ENCODE peak calls at places on chromosomes 1 and 21, in eight cellular contexts. Z is heart right ventricle, T is psoas muscle, N is tibial artery, C is pancreas, L is cardiac muscle cell, K is kidney, A is A549. B is an unnamed sample. For H3K4me1, the result is how much of the 10 kb centered on the place peaks cover.

GRCh38 chr1:175254190-175254589 is 61.6 kb upstream of the KIAA0040 start:
- DNase-seq in A (no peak), K (no peak), Z (peak), L (no peak), T (no peak), N (no peak), C (no peak), B (peak)

GRCh38 chr1:231606712-231607111 is 19.9 kb upstream of the DISC1 start:
- DNase-seq in L (no peak), A (no peak), T (no peak), Z (no peak), C (no peak), K (no peak), N (no peak), B (no peak)

GRCh38 chr1:205009666-205010065 is 33.3 kb upstream of the CNTN2 start:
- DNase-seq in A (no peak), N (no peak), K (no peak), C (no peak), Z (no peak), T (no peak), L (no peak), B (no peak)

GRCh38 chr1:1425753-1426495 is 4.8 kb upstream of the ANKRD65 start:
- DNase-seq in L (no peak), T (no peak), K (peak), N (no peak), C (no peak), A (no peak), Z (no peak), B (no peak)

GRCh38 chr21:42478504-42478903 is 17.5 kb downstream of the RSPH1 start:
- DNase-seq in A (no peak), K (no peak), L (no peak), C (no peak), T (no peak), Z (no peak), N (no peak), B (no peak)

GRCh38 chr1:70504821-70505193 is 93.7 kb downstream of the CTH start:
- DNase-seq in T (no peak), A (no peak), C (no peak), N (no peak), Z (no peak), K (no peak), L (peak), B (no peak)

GRCh38 chr1:214281902-214282695 is 1.1 kb downstream of the SMYD2 start:
- DNase-seq in L (peak), Z (peak), N (peak), T (peak), K (no peak), C (no peak), A (peak), B (peak)

GRCh38 chr21:35284199-35284598 is 235.1 kb upstream of the RUNX1 start:
- DNase-seq in C (no peak), T (peak), L (peak), A (no peak), N (peak), K (peak), Z (peak), B (peak)

GRCh38 chr1:162302660-162303344 is 73.9 kb downstream of the SPATA46 start:
- DNase-seq in T (no peak), N (no peak), A (no peak), K (no peak), Z (no peak), C (no peak), L (peak), B (no peak)

GRCh38 chr1:29222686-29223085 is 8.0 kb downstream of the MECR start:
- DNase-seq in L (no peak), N (no peak), A (no peak), C (no peak), K (no peak), T (no peak), Z (no peak), B (no peak)

GRCh38 chr1:76713535-76713934 is 153.7 kb upstream of the ST6GALNAC5 start:
- DNase-seq in N (no peak), L (no peak), C (no peak), Z (no peak), K (no peak), A (no peak), T (no peak), B (no peak)

GRCh38 chr1:98035587-98035986 is 114.8 kb upstream of the DPYD start:
- DNase-seq in C (no peak), L (peak), K (no peak), Z (no peak), A (no peak), T (no peak), N (no peak), B (no peak)

GRCh38 chr21:41612674-41613250 is 104.8 kb upstream of the TMPRSS2 start:
- DNase-seq in K (peak), C (peak), T (peak), Z (peak), A (peak), N (peak), L (peak), B (peak)

GRCh38 chr21:30232011-30232410 is 16.1 kb upstream of the CLDN8 start:
- DNase-seq in K (no peak), Z (no peak), N (no peak), C (no peak), A (no peak), T (no peak), L (no peak), B (no peak)

GRCh38 chr1:102838016-102838415 is 270.3 kb downstream of the COL11A1 start:
- DNase-seq in N (no peak), A (no peak), L (no peak), Z (no peak), C (no peak), K (no peak), T (no peak), B (no peak)

GRCh38 chr1:208868554-208868953 is 624.4 kb upstream of the PLXNA2 start:
- DNase-seq in C (no peak), A (no peak), N (no peak), Z (no peak), K (no peak), L (peak), T (no peak), B (no peak)

GRCh38 chr1:221868894-221869293 is 127.0 kb upstream of the DUSP10 start:
- DNase-seq in A (peak), T (no peak), K (no peak), N (no peak), C (no peak), L (peak), Z (no peak), B (no peak)

GRCh38 chr1:171902527-171902926 is 61.2 kb downstream of the DNM3 start:
- DNase-seq in A (no peak), C (no peak), T (no peak), L (no peak), N (no peak), Z (no peak), K (no peak), B (no peak)

GRCh38 chr1:5254975-5255374 is 600.6 kb downstream of the AJAP1 start:
- DNase-seq in Z (no peak), K (no peak), T (no peak), C (no peak), L (no peak), A (no peak), N (no peak), B (no peak)

GRCh38 chr1:40411294-40411693 is 37.8 kb downstream of the SMAP2 start:
- DNase-seq in L (no peak), A (no peak), T (no peak), K (no peak), Z (no peak), N (no peak), C (no peak), B (no peak)

GRCh38 chr1:75999034-75999433 is 66.8 kb upstream of the ASB17 start:
- DNase-seq in C (no peak), N (no peak), K (no peak), T (no peak), L (no peak), A (no peak), Z (no peak), B (no peak)

GRCh38 chr1:202214089-202214843 is 20.7 kb downstream of the LGR6 start:
- DNase-seq in C (no peak), T (no peak), K (peak), Z (no peak), L (no peak), N (no peak), A (no peak), B (no peak)

GRCh38 chr21:20779321-20779720 is 218.9 kb upstream of the NCAM2 start:
- DNase-seq in N (no peak), A (no peak), K (no peak), L (no peak), Z (no peak), T (no peak), C (no peak), B (no peak)

GRCh38 chr21:44874497-44875331 is 1.2 kb upstream of the PTTG1IP start:
- DNase-seq in T (peak), N (peak), C (peak), Z (peak), A (no peak), K (peak), L (peak), B (peak)
- H3K4me1 ChIP-seq in T (under half), N (under half), C (under half), Z (under half), A (under half), K (under half), L (under half), B (under half)

GRCh38 chr1:154423303-154423987 is 18.3 kb downstream of the IL6R start:
- DNase-seq in Z (no peak), T (no peak), L (peak), N (no peak), K (no peak), A (no peak), C (no peak), B (no peak)
- H3K4me1 ChIP-seq in Z (half or more), T (half or more), L (under half), N (half or more), K (half or more), A (half or more), C (under half), B (half or more)

GRCh38 chr1:217542136-217542777 is 88.6 kb downstream of the GPATCH2 start:
- DNase-seq in L (peak), K (no peak), A (no peak), T (no peak), Z (no peak), C (no peak), N (peak), B (no peak)
- H3K4me1 ChIP-seq in L (under half), K (under half), A (under half), T (under half), Z (under half), C (under half), N (under half), B (under half)

DNA sequence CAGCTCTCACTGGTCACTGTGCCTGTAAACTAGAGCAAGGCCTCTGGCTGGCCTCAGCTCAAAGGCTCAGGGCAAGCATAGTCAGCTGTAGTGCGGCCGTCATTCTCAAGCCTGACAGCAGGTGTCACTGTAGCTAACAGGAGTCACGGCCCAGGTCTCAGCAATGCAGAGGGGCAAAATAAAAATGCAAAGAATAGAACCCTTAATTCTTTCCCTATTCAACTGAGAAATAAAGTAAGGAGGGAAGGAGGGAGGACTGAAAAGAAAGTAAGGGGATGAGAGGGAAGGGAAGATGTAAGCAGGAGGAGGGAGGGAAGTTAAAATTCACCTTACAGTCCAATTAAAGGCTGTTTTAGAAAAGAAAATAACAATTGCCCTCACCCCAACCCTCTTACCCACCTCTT is 106.1 kb downstream of the KIAA0319L start:
- DNase-seq in C (peak), L (peak), Z (peak), A (peak), K (peak), N (peak), T (peak), B (peak)
- H3K4me1 ChIP-seq in C (half or more), L (under half), Z (under half), A (under half), K (under half), N (under half), T (under half), B (under half)

GRCh38 chr1:36386262-36387140 is 777 bp upstream of the STK40 start:
- DNase-seq in Z (peak), K (peak), T (peak), C (peak), N (peak), A (peak), L (peak), B (peak)

GRCh38 chr1:36389960-36390359 is 4.2 kb upstream of the STK40 start:
- DNase-seq in Z (no peak), K (no peak), T (no peak), L (no peak), N (no peak), C (no peak), A (no peak), B (no peak)

GRCh38 chr1:36385410-36386261 is at the start of gene STK40:
- DNase-seq in Z (peak), N (peak), K (peak), C (peak), L (peak), T (peak), A (peak), B (peak)

GRCh38 chr1:36384542-36385409 is 948 bp downstream of the STK40 start:
- DNase-seq in C (peak), K (peak), T (peak), L (peak), N (peak), Z (peak), A (no peak), B (peak)

DNA sequence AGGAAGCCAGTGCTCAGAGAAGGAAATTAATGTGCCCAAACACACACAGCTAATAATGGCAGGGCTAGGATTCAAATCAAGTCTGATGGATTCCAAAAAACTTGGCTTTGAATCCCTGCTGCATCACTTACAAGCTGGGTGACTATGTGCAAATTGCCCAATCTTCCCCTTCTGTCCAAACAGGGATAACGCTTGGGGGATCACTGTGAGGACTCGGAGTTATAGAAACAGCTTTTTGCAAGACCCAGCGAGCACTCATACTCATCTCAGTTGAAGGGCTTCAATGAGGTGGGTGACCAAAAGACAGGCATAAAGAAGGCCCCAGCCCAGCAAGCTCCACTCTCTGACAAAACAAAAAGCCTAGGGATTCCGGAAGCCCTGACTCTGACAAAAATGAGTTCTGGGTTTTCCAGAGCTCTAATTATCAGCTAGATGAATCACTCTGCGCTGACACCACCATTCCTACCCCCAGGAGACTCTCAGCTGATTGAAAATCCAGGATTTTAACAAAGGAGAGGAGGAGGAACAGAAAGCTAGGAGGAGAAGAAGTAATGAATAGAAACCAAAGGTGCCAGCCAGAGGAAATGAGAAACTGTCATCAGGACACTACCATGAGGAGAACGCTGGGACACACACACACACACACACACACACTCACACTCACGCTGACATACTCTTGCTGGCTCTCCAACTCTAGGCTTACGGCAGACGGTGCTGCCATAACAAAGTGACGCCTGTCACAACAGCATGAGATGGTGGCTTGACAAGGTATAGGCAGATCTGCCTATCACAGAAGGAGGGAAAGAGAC is 1.6 kb upstream of the STK40 start:
- DNase-seq in C (peak), T (peak), A (no peak), L (peak), Z (no peak), N (peak), K (no peak), B (peak)
- H3K4me1 ChIP-seq in C (under half), T (half or more), A (under half), L (under half), Z (under half), N (half or more), K (under half), B (half or more)

GRCh38 chr1:113872219-113872934 is 865 bp upstream of the PTPN22 start:
- DNase-seq in N (no peak), T (no peak), K (no peak), C (no peak), L (peak), A (no peak), Z (no peak), B (no peak)
- H3K4me1 ChIP-seq in N (under half), T (under half), K (under half), C (under half), L (under half), A (under half), Z (under half), B (under half)